ENCODE peak calls at places on chromosomes 6 and 20, in nine cellular contexts. K is brain microvascular endothelial cell; O is aorta; L is naive thymus-derived CD4-positive, alpha-beta T cell; C is mesendoderm; N is upper lobe of right lung; J is CD4-positive, alpha-beta T cell; I is upper lobe of left lung; S is heart left ventricle. A is an unnamed sample.

GRCh38 chr6:14470697-14471096 is 353.1 kb downstream of the CD83 start:
- DNase-seq in K (no peak), O (no peak), L (no peak), C (no peak), N (no peak), J (no peak), I (no peak), S (no peak), A (no peak)

GRCh38 chr6:144094731-144095133 is 641 bp downstream of the SF3B5 start:
- DNase-seq in K (peak), O (no peak), L (no peak), C (no peak), N (no peak), J (no peak), I (no peak), S (peak), A (no peak)

GRCh38 chr6:64520050-64520449 is 884.4 kb downstream of the PHF3 start:
- DNase-seq in K (peak), O (no peak), L (no peak), C (peak), N (no peak), J (no peak), I (no peak), S (no peak), A (peak)

GRCh38 chr6:122947355-122947754 is 48.7 kb upstream of the CLVS2 start:
- DNase-seq in K (peak), O (no peak), L (no peak), C (peak), N (no peak), J (no peak), I (no peak), S (no peak), A (no peak)

GRCh38 chr6:89585156-89585555 is 53.4 kb downstream of the LYRM2 start:
- DNase-seq in K (peak), O (no peak), L (no peak), C (no peak), N (no peak), J (no peak), I (no peak), S (no peak), A (no peak)

GRCh38 chr6:169839029-169839481 is 87.6 kb downstream of the ERMARD start:
- DNase-seq in K (no peak), O (no peak), L (no peak), C (no peak), N (no peak), J (no peak), I (peak), S (peak), A (no peak)

GRCh38 chr6:8530775-8531435 is 95.6 kb upstream of the SLC35B3 start:
- DNase-seq in K (no peak), O (no peak), L (no peak), C (no peak), N (no peak), J (no peak), I (peak), S (no peak), A (no peak)

GRCh38 chr6:168150551-168151444 is 71.8 kb upstream of the FRMD1 start:
- DNase-seq in K (no peak), O (no peak), L (no peak), C (peak), N (peak), J (no peak), I (peak), S (no peak), A (no peak)

GRCh38 chr6:72132851-72133250 is 246.5 kb downstream of the RIMS1 start:
- DNase-seq in K (no peak), O (no peak), L (no peak), C (no peak), N (no peak), J (no peak), I (no peak), S (no peak), A (peak)

GRCh38 chr6:3899970-3900439 is 50.8 kb downstream of the FAM50B start:
- DNase-seq in K (no peak), O (no peak), L (no peak), C (no peak), N (no peak), J (no peak), I (no peak), S (no peak), A (peak)

GRCh38 chr6:83270971-83271714 is 78.0 kb downstream of the RWDD2A start:
- DNase-seq in K (peak), O (no peak), L (no peak), C (no peak), N (no peak), J (no peak), I (no peak), S (no peak), A (peak)

GRCh38 chr6:169216830-169217229 is 36.8 kb downstream of the THBS2 start:
- DNase-seq in K (no peak), O (no peak), L (no peak), C (no peak), N (no peak), J (no peak), I (peak), S (no peak), A (no peak)

GRCh38 chr6:149046822-149047246 is 270.7 kb upstream of the TAB2 start:
- DNase-seq in K (no peak), O (no peak), L (no peak), C (peak), N (no peak), J (no peak), I (no peak), S (no peak), A (no peak)

GRCh38 chr20:34385464-34385863 is 22.4 kb downstream of the ITCH start:
- DNase-seq in K (no peak), O (no peak), L (no peak), C (no peak), N (no peak), J (no peak), I (no peak), S (no peak), A (no peak)

GRCh38 chr6:151488226-151488625 is 5.6 kb upstream of the CCDC170 start:
- DNase-seq in K (no peak), O (no peak), L (no peak), C (no peak), N (no peak), J (no peak), I (no peak), S (no peak), A (no peak)

GRCh38 chr20:58372836-58373235 is 16.2 kb upstream of the VAPB start:
- DNase-seq in K (no peak), O (no peak), L (no peak), C (peak), N (no peak), J (no peak), I (no peak), S (no peak), A (no peak)

GRCh38 chr20:52936368-52936986 is 35.7 kb upstream of the TSHZ2 start:
- DNase-seq in K (no peak), O (no peak), L (no peak), C (no peak), N (no peak), J (no peak), I (no peak), S (no peak), A (no peak)

GRCh38 chr6:18101271-18101670 is 21.2 kb downstream of the NHLRC1 start:
- DNase-seq in K (peak), O (no peak), L (no peak), C (no peak), N (no peak), J (no peak), I (no peak), S (no peak), A (no peak)

GRCh38 chr6:85118233-85118632 is 331.6 kb upstream of the NT5E start:
- DNase-seq in K (no peak), O (no peak), L (no peak), C (no peak), N (no peak), J (no peak), I (no peak), S (no peak), A (no peak)

GRCh38 chr6:158095031-158095430 is 73.0 kb downstream of the SERAC1 start:
- DNase-seq in K (no peak), O (no peak), L (no peak), C (no peak), N (no peak), J (no peak), I (no peak), S (no peak), A (peak)

GRCh38 chr6:140269766-140270165 is 895.3 kb upstream of the CITED2 start:
- DNase-seq in K (no peak), O (no peak), L (no peak), C (no peak), N (no peak), J (no peak), I (no peak), S (no peak), A (peak)

GRCh38 chr6:162819284-162819683 is 91.5 kb downstream of the PACRG start:
- DNase-seq in K (no peak), O (no peak), L (no peak), C (no peak), N (no peak), J (no peak), I (no peak), S (no peak), A (no peak)

DNA sequence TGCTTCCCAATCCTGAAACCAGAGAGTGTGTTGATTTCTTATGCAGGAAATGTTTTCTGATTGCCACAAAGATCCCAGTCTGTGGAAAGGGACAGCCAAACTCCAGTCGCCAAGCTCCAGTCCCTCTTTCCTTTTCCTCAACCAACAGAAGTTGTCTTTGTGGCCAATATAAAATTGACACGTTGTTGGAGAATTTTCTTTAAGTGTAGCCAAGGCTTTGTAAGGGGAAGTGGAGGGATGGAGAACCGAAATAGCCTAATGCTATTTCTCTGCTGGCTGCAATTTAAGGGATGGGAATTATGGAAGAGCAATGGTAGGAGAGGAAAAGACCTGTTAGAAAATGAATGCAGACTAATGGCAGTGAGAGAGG is 5.4 kb downstream of the ADGRB3 start:
- DNase-seq in K (no peak), O (no peak), L (no peak), C (peak), N (no peak), J (no peak), I (no peak), S (no peak), A (no peak)
- H3K27ac ChIP-seq in K (no peak), O (no peak), L (no peak), C (no peak), N (no peak), J (no peak), I (peak), S (peak), A (no peak)

DNA sequence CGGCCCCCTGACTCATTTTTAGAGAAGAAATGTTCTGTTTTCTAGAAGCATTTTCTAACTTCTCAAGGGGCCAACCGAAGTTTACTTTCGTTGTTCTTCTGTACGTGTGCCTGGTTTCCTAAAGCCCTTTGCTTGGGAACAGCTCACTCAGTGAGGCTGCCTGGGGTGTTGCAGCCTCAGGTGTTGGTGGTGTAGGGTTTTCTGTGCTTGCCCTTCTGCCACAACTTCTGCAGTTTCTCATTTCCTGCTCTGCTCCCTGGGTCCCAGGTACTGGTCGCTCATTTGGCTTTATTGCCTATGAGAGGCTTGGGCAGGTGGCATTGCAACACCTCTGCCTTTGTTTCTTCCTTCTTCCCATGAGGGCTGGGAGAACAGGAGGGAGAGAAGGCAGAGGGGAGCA is 278.3 kb downstream of the SOX4 start:
- DNase-seq in K (no peak), O (no peak), L (no peak), C (no peak), N (no peak), J (no peak), I (no peak), S (no peak), A (no peak)
- H3K27ac ChIP-seq in K (no peak), O (no peak), L (no peak), C (no peak), N (no peak), J (no peak), I (no peak), S (no peak), A (no peak)

DNA sequence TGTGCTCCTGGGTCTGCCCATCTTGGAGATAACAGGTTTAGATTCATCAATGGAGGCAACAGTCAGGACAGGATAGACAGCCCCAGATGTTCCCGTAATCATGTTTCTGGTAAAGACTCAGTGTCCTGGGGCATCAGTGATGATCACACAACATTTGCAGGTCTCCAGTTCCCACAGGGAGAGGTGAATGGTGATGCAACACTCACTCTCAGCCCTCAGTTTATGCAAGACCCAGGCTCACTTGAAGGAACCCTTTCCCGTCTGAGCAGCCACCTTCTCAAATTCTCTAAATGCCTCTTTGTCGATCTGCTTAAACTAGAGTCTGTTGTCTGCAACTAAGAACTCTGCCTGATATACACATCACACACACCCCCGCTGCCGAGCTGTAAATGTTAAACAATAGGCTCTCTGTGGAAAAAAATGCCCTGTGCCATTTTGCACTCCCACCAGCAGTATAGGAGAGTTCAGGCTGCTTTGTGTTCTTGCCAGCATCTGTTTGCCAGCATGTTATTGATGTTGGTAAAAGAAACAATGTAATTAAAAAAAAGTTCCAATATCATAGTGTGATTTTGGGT is 30.1 kb upstream of the SCP2D1 start:
- DNase-seq in K (no peak), O (no peak), L (no peak), C (peak), N (no peak), J (no peak), I (no peak), S (no peak), A (no peak)
- H3K27ac ChIP-seq in K (no peak), O (no peak), L (no peak), C (no peak), N (no peak), J (no peak), I (no peak), S (no peak), A (no peak)

GRCh38 chr20:49610701-49611538 is 43.0 kb upstream of the PTGIS start:
- DNase-seq in K (peak), O (peak), L (peak), C (peak), N (peak), J (peak), I (peak), S (peak), A (no peak)
- H3K27ac ChIP-seq in K (no peak), O (no peak), L (no peak), C (no peak), N (no peak), J (no peak), I (no peak), S (peak), A (no peak)

DNA sequence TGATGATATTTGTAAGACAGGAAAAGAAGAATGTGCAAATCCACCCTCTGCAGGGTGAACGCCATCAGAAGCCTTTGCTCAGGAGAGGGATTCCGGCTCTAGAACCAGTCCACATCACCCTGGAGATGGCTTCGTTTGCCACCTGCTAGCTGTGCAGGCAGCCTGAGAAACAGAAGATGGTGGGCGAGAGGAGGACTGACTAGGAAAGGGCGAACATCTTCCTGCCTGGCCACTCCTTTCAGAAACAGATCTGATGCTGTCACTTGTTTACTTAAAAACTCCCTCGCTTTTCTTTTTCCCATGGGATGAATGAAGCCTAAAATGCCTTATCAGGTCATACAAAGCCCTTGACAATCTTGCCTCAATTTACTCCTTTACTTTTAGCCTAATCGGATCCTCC is 1.2 kb downstream of the PTPRA start:
- DNase-seq in K (no peak), O (no peak), L (no peak), C (no peak), N (no peak), J (no peak), I (no peak), S (no peak), A (no peak)
- H3K27ac ChIP-seq in K (no peak), O (no peak), L (peak), C (no peak), N (no peak), J (no peak), I (no peak), S (no peak), A (no peak)